ENCODE peak calls at places on chromosomes 3 and 15, in nine cellular contexts. S is activated B cell treated with CpG ODN at 0.5 μM for 24 hours; I is RWPE2; M is transverse colon; J is A549; N is fibroblast of mammary gland; D is activated CD4-positive, CD25-positive, alpha-beta regulatory T cell; B is stimulated activated CD8-positive, alpha-beta memory T cell treated with anti-CD3 and anti-CD28 coated beads, Interleukin-15, amount 100 ng/mL, for 48 hours; K is germinal center. H is an unnamed sample.

GRCh38 chr3:141273700-141274410 is 42.2 kb downstream of the PXYLP1 start:
- DNase-seq in B (no peak), M (no peak), D (no peak), I (no peak), J (no peak), S (no peak), K (no peak), N (no peak), H (no peak)

GRCh38 chr15:57505056-57505713 is 86.5 kb upstream of the MYZAP start:
- DNase-seq in I (no peak), M (no peak), S (no peak), B (no peak), K (no peak), D (no peak), J (peak), N (peak), H (no peak)

GRCh38 chr15:88238618-88239430 is 17.7 kb downstream of the NTRK3 start:
- DNase-seq in B (no peak), I (no peak), M (no peak), K (no peak), D (no peak), N (peak), S (no peak), J (no peak), H (no peak)

GRCh38 chr3:36248374-36248773 is 131.9 kb upstream of the STAC start:
- DNase-seq in K (no peak), N (no peak), B (no peak), M (no peak), D (no peak), J (no peak), S (no peak), I (no peak), H (no peak)

GRCh38 chr3:155528579-155528978 is 216.3 kb downstream of the PLCH1 start:
- DNase-seq in J (no peak), B (no peak), I (no peak), S (no peak), K (no peak), M (no peak), D (no peak), N (no peak), H (no peak)

GRCh38 chr15:90765489-90765888 is 48.3 kb downstream of the BLM start:
- DNase-seq in D (no peak), J (no peak), S (no peak), B (no peak), I (no peak), N (no peak), M (no peak), K (no peak), H (no peak)

GRCh38 chr15:45333550-45333949 is 44.8 kb downstream of the GATM start:
- DNase-seq in B (no peak), S (no peak), D (no peak), K (no peak), J (peak), N (peak), I (no peak), M (peak), H (no peak)

GRCh38 chr3:171753665-171754408 is 56.4 kb downstream of the PLD1 start:
- DNase-seq in B (no peak), S (no peak), K (no peak), N (peak), M (no peak), D (no peak), I (no peak), J (no peak), H (no peak)

GRCh38 chr3:138845771-138846173 is 11.0 kb upstream of the PIK3CB start:
- DNase-seq in K (no peak), B (no peak), N (no peak), J (no peak), M (no peak), S (no peak), I (no peak), D (no peak), H (no peak)

GRCh38 chr3:28924744-28925360 is 356.0 kb upstream of the RBMS3 start:
- DNase-seq in N (peak), M (no peak), D (no peak), I (no peak), J (peak), K (no peak), S (no peak), B (no peak), H (no peak)

GRCh38 chr3:8909160-8909559 is 54.1 kb downstream of the RAD18 start:
- DNase-seq in B (no peak), D (no peak), M (no peak), J (no peak), N (no peak), S (no peak), I (no peak), K (no peak), H (no peak)

GRCh38 chr3:186515115-186515514 is 29.1 kb downstream of the CRYGS start:
- DNase-seq in B (no peak), N (no peak), I (no peak), D (no peak), M (no peak), S (no peak), K (no peak), J (no peak), H (no peak)

GRCh38 chr3:120062474-120062873 is 31.8 kb downstream of the GSK3B start:
- DNase-seq in S (no peak), K (no peak), J (no peak), D (no peak), B (no peak), N (peak), M (no peak), I (no peak), H (no peak)

GRCh38 chr15:88572030-88572333 is 25.5 kb upstream of the DET1 start:
- DNase-seq in K (no peak), S (no peak), B (no peak), D (no peak), J (no peak), N (no peak), I (no peak), M (no peak), H (no peak)

GRCh38 chr3:95731753-95732152 is 1082.6 kb upstream of the EPHA6 start:
- DNase-seq in S (no peak), I (no peak), M (no peak), K (no peak), B (no peak), J (no peak), D (no peak), N (no peak), H (no peak)

GRCh38 chr3:139546772-139547171 is 7.2 kb upstream of the RBP1 start:
- DNase-seq in D (no peak), N (no peak), I (no peak), M (no peak), K (no peak), S (no peak), J (no peak), B (no peak), H (no peak)

GRCh38 chr3:14435175-14436011 is 33.0 kb downstream of the SLC6A6 start:
- DNase-seq in D (no peak), I (no peak), K (no peak), S (no peak), N (no peak), J (no peak), B (no peak), M (no peak), H (no peak)

GRCh38 chr15:63072809-63073277 is 30.3 kb downstream of the TPM1 start:
- DNase-seq in K (no peak), D (no peak), N (no peak), S (no peak), J (peak), M (no peak), B (no peak), I (no peak), H (no peak)

GRCh38 chr3:144160627-144161026 is 189.0 kb downstream of the DIPK2A start:
- DNase-seq in K (no peak), B (no peak), J (no peak), S (no peak), M (no peak), I (no peak), D (no peak), N (no peak), H (no peak)

GRCh38 chr15:73038186-73038585 is 14.1 kb upstream of the NEO1 start:
- DNase-seq in M (no peak), B (no peak), D (no peak), S (no peak), I (no peak), J (no peak), K (no peak), N (no peak), H (no peak)

GRCh38 chr15:59687831-59688230 is 1.3 kb downstream of the BNIP2 start:
- DNase-seq in J (no peak), D (no peak), I (no peak), N (peak), M (no peak), S (no peak), K (peak), B (no peak), H (no peak)

GRCh38 chr3:196694202-196694638 is 17.8 kb downstream of the CEP19 start:
- DNase-seq in S (no peak), K (peak), I (no peak), J (peak), B (no peak), M (no peak), N (peak), D (no peak), H (no peak)

GRCh38 chr3:170528731-170529130 is 57.1 kb downstream of the SLC7A14 start:
- DNase-seq in B (no peak), M (no peak), I (no peak), N (no peak), D (no peak), J (no peak), S (no peak), K (no peak), H (no peak)

GRCh38 chr3:47163023-47163989 is 607 bp downstream of the SETD2 start:
- DNase-seq in M (peak), J (peak), N (peak), I (peak), B (peak), D (peak), K (peak), S (peak), H (peak)

GRCh38 chr3:31106204-31106603 is 211.7 kb upstream of the GADL1 start:
- DNase-seq in K (no peak), M (peak), D (no peak), I (peak), S (no peak), B (no peak), J (no peak), N (peak), H (no peak)

GRCh38 chr3:42745776-42746454 is 27.1 kb downstream of the CCDC13 start:
- DNase-seq in M (no peak), J (no peak), D (no peak), K (no peak), N (no peak), B (no peak), I (peak), S (no peak), H (no peak)

GRCh38 chr3:55721716-55722484 is 234.8 kb upstream of the WNT5A start:
- DNase-seq in K (peak), S (no peak), D (no peak), N (peak), B (no peak), I (no peak), M (peak), J (no peak), H (no peak)

GRCh38 chr3:32254268-32254667 is 15.8 kb downstream of the CMTM8 start:
- DNase-seq in N (no peak), K (no peak), J (no peak), D (no peak), B (no peak), I (no peak), S (no peak), M (no peak), H (no peak)

GRCh38 chr3:138950006-138950644 is 3.1 kb downstream of the FOXL2NB start:
- DNase-seq in M (no peak), B (no peak), I (no peak), S (no peak), N (peak), K (no peak), J (no peak), D (no peak), H (no peak)

GRCh38 chr15:101652783-101653430 is 726 bp upstream of the TM2D3 start:
- DNase-seq in J (no peak), N (peak), D (no peak), S (no peak), M (no peak), I (no peak), K (no peak), B (no peak), H (peak)

GRCh38 chr3:41176554-41176953 is 22.8 kb upstream of the CTNNB1 start:
- DNase-seq in N (no peak), J (no peak), S (no peak), K (no peak), I (no peak), D (no peak), B (no peak), M (no peak), H (no peak)

GRCh38 chr15:54566654-54567053 is 588.4 kb downstream of the UNC13C start:
- DNase-seq in I (no peak), S (no peak), M (no peak), N (no peak), J (no peak), B (no peak), K (no peak), D (no peak), H (no peak)

GRCh38 chr3:21620511-21621395 is 130.3 kb downstream of the ZNF385D start:
- DNase-seq in B (no peak), K (no peak), M (no peak), I (no peak), N (peak), D (no peak), S (no peak), J (no peak), H (no peak)

GRCh38 chr15:63296195-63296594 is 18.8 kb downstream of the APH1B start:
- DNase-seq in M (no peak), S (no peak), K (no peak), D (no peak), N (no peak), B (no peak), I (no peak), J (no peak), H (no peak)

GRCh38 chr3:127289646-127290575 is 2.1 kb upstream of the PRR20G start:
- DNase-seq in N (peak), J (no peak), S (no peak), B (no peak), K (no peak), I (no peak), D (no peak), M (no peak), H (no peak)

H was measured in GM12892.